ENCODE peak calls at places on chromosomes 13 and 19, in four cellular contexts. One of them, this sample, is unnamed.

GRCh38 chr19:33438016-33438671 is 64.6 kb downstream of the CEBPG start:
- DNase-seq in Panc1: no peak
- DNase-seq in right atrium auricular region: no peak
- DNase-seq in A549: peak; percentile 48
- DNase-seq in this sample: peak; percentile 22

GRCh38 chr13:43019811-43020210 is 3.6 kb upstream of the DNAJC15 start:
- DNase-seq in Panc1: no peak
- DNase-seq in right atrium auricular region: no peak
- DNase-seq in A549: no peak
- DNase-seq in this sample: no peak

GRCh38 chr13:92575782-92576181 is 650.8 kb upstream of the GPC6 start:
- DNase-seq in Panc1: no peak
- DNase-seq in right atrium auricular region: no peak
- DNase-seq in A549: no peak
- DNase-seq in this sample: no peak

GRCh38 chr13:44198826-44199225 is 174.8 kb upstream of the SERP2 start:
- DNase-seq in Panc1: no peak
- DNase-seq in right atrium auricular region: no peak
- DNase-seq in A549: no peak
- DNase-seq in this sample: peak; percentile 19

GRCh38 chr19:28319918-28320317 is 893.0 kb downstream of the UQCRFS1 start:
- DNase-seq in Panc1: no peak
- DNase-seq in right atrium auricular region: no peak
- DNase-seq in A549: no peak
- DNase-seq in this sample: no peak

GRCh38 chr13:85864963-85865530 is 65.8 kb upstream of the SLITRK6 start:
- DNase-seq in Panc1: no peak
- DNase-seq in right atrium auricular region: no peak
- DNase-seq in A549: no peak
- DNase-seq in this sample: peak; percentile 66

GRCh38 chr19:2048959-2049740 is 1.9 kb downstream of the MKNK2 start:
- DNase-seq in Panc1: no peak
- DNase-seq in right atrium auricular region: no peak
- DNase-seq in A549: no peak
- DNase-seq in this sample: peak; percentile 26

GRCh38 chr19:1874554-1875185 is 10.6 kb downstream of the ABHD17A start:
- DNase-seq in Panc1: no peak
- DNase-seq in right atrium auricular region: no peak
- DNase-seq in A549: no peak
- DNase-seq in this sample: no peak

GRCh38 chr13:88217372-88217771 is 546.2 kb downstream of the SLITRK5 start:
- DNase-seq in Panc1: no peak
- DNase-seq in right atrium auricular region: no peak
- DNase-seq in A549: no peak
- DNase-seq in this sample: no peak

GRCh38 chr13:106143930-106144709 is 391.3 kb downstream of the EFNB2 start:
- DNase-seq in Panc1: no peak
- DNase-seq in right atrium auricular region: no peak
- DNase-seq in A549: no peak
- DNase-seq in this sample: peak; percentile 60

GRCh38 chr19:11597202-11598102 is at the start of gene ZNF627:
- DNase-seq in Panc1: peak; percentile 79
- DNase-seq in right atrium auricular region: peak; percentile 100
- DNase-seq in A549: peak; percentile 94
- DNase-seq in this sample: peak; percentile 99

GRCh38 chr13:21326155-21327030 is 132.7 kb downstream of the ZDHHC20 start:
- DNase-seq in Panc1: no peak
- DNase-seq in right atrium auricular region: no peak
- DNase-seq in A549: no peak
- DNase-seq in this sample: peak; percentile 54

GRCh38 chr13:33992891-33993336 is 175.0 kb downstream of the RFC3 start:
- DNase-seq in Panc1: no peak
- DNase-seq in right atrium auricular region: no peak
- DNase-seq in A549: no peak
- DNase-seq in this sample: no peak

GRCh38 chr19:31416548-31416947 is 67.3 kb upstream of the TSHZ3 start:
- DNase-seq in Panc1: no peak
- DNase-seq in right atrium auricular region: no peak
- DNase-seq in A549: no peak
- DNase-seq in this sample: no peak

GRCh38 chr13:26499209-26499601 is 58.3 kb upstream of the WASF3 start:
- DNase-seq in Panc1: no peak
- DNase-seq in right atrium auricular region: no peak
- DNase-seq in A549: no peak
- DNase-seq in this sample: no peak
- TF ChIP-seq CTCF in Panc1: peak; percentile 20
- TF ChIP-seq CTCF in right atrium auricular region: no peak
- TF ChIP-seq CTCF in A549: no peak
- TF ChIP-seq CTCF in this sample: no peak

DNA sequence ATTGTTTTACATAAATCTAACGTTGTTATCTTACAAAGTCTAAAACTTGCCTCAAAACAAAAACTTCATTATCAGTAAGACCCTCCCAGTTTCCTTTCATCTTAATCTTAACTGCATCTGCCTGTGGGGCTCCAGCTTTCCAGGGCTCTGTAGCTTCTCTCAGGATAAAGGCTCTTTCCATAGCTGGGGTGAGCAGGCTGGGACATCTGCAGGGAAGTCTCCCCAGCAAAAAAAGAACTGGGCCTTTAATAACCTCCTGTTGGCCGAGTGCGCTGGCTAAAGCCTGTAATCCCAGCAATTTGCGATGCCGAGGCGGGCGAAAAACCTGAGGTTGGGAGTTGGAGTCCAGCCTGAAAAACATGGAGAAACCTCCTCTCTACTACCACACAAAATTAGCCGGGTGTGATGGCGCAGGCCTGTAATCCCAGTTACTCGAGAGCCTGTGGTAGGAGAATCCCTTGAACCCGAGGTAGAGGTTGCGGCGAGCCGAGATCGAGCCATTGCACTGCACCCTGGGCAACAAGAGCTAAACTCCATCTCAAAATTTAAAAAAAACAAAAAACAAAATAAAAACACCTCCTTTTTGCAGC is 142.9 kb downstream of the ZNF737 start:
- DNase-seq in Panc1: no peak
- DNase-seq in right atrium auricular region: no peak
- DNase-seq in A549: no peak
- DNase-seq in this sample: peak; percentile 0
- H3K4me3 ChIP-seq in Panc1: peak overlapping the region; percentile 98
- H3K4me3 ChIP-seq in right atrium auricular region: peak overlapping the region; percentile 66
- H3K4me3 ChIP-seq in A549: no peak overlapping the region
- H3K4me3 ChIP-seq in this sample: peak overlapping the region; percentile 70

GRCh38 chr19:8071912-8072311 is 19.4 kb downstream of the CCL25 start:
- DNase-seq in Panc1: no peak
- DNase-seq in right atrium auricular region: no peak
- DNase-seq in A549: no peak
- DNase-seq in this sample: no peak
- TF ChIP-seq CTCF in Panc1: no peak
- TF ChIP-seq CTCF in right atrium auricular region: no peak
- TF ChIP-seq CTCF in A549: no peak
- TF ChIP-seq CTCF in this sample: no peak

GRCh38 chr19:40717325-40717879 is 490 bp downstream of the ITPKC start:
- DNase-seq in Panc1: no peak
- DNase-seq in right atrium auricular region: no peak
- DNase-seq in A549: no peak
- DNase-seq in this sample: peak; percentile 70

GRCh38 chr19:40716031-40716654 is 543 bp downstream of the COQ8B start:
- DNase-seq in Panc1: no peak
- DNase-seq in right atrium auricular region: peak; percentile 75
- DNase-seq in A549: peak; percentile 96
- DNase-seq in this sample: peak; percentile 87

GRCh38 chr19:40714519-40715299 is 2.0 kb downstream of the COQ8B start:
- DNase-seq in Panc1: no peak
- DNase-seq in right atrium auricular region: peak; percentile 94
- DNase-seq in A549: peak; percentile 99
- DNase-seq in this sample: peak; percentile 95

GRCh38 chr19:40716655-40717324 is at the start of the genes COQ8B and ITPKC:
- DNase-seq in Panc1: peak; percentile 79
- DNase-seq in right atrium auricular region: peak; percentile 99
- DNase-seq in A549: peak; percentile 100
- DNase-seq in this sample: peak; percentile 98

DNA sequence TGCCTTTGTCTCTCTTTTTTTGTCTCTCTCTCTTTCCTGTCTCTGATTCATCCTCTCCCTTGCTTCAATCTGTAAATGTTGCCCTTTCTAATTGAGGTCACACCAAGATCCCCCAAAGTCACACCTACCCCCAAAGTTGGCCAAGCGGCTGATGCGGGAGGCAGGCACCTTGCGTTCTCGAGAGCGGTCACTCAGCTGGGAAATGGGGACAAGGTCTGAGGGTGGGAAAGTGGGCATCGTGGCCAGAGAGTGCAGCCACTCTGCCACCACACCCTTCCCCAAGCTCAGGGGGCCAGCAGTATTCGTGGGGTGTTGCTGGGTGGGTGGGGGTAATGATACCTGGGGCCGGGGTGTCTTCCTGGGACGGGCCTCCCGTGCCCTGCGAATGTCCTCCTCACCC is 2.7 kb downstream of the COQ8B start:
- DNase-seq in Panc1: no peak
- DNase-seq in right atrium auricular region: no peak
- DNase-seq in A549: no peak
- DNase-seq in this sample: no peak
- H3K4me3 ChIP-seq in Panc1: no peak overlapping the region
- H3K4me3 ChIP-seq in right atrium auricular region: no peak overlapping the region
- H3K4me3 ChIP-seq in A549: peak overlapping the region; percentile 64
- H3K4me3 ChIP-seq in this sample: no peak overlapping the region

GRCh38 chr13:47546963-47547345 is 454.1 kb downstream of the SUCLA2 start:
- DNase-seq in Panc1: no peak
- DNase-seq in right atrium auricular region: no peak
- DNase-seq in A549: no peak
- DNase-seq in this sample: no peak

GRCh38 chr13:47546265-47546962 is 454.7 kb downstream of the SUCLA2 start:
- DNase-seq in Panc1: no peak
- DNase-seq in right atrium auricular region: no peak
- DNase-seq in A549: no peak
- DNase-seq in this sample: no peak

GRCh38 chr13:47545630-47546029 is 455.4 kb downstream of the SUCLA2 start:
- DNase-seq in Panc1: no peak
- DNase-seq in right atrium auricular region: no peak
- DNase-seq in A549: no peak
- DNase-seq in this sample: no peak

GRCh38 chr13:47548294-47548825 is 452.7 kb downstream of the SUCLA2 start:
- DNase-seq in Panc1: no peak
- DNase-seq in right atrium auricular region: no peak
- DNase-seq in A549: no peak
- DNase-seq in this sample: no peak

GRCh38 chr13:47549219-47549752 is 451.8 kb downstream of the SUCLA2 start:
- DNase-seq in Panc1: no peak
- DNase-seq in right atrium auricular region: no peak
- DNase-seq in A549: no peak
- DNase-seq in this sample: peak; percentile 22
- TF ChIP-seq CTCF in Panc1: no peak
- TF ChIP-seq CTCF in right atrium auricular region: no peak
- TF ChIP-seq CTCF in A549: no peak
- TF ChIP-seq CTCF in this sample: peak; percentile 15